ENCODE peak calls at places on chromosomes 13 and 19, in five cellular contexts. Q, P, M, S and J are unnamed samples.

GRCh38 chr13:73168226-73168992 is 109.6 kb downstream of the KLF5 start:
- DNase-seq in P (no peak), S (no peak), Q (no peak), M (no peak), J (no peak)

GRCh38 chr19:16814526-16815100 is 14.6 kb upstream of the SIN3B start:
- DNase-seq in M (no peak), Q (no peak), S (no peak), P (no peak), J (no peak)

GRCh38 chr13:45989607-45990006 is 62.9 kb downstream of the ZC3H13 start:
- DNase-seq in S (no peak), M (no peak), P (no peak), Q (no peak), J (no peak)

GRCh38 chr19:29855771-29856510 is 44.1 kb downstream of the CCNE1 start:
- DNase-seq in P (no peak), S (no peak), Q (no peak), M (no peak), J (peak; percentile 32)

GRCh38 chr13:100550433-100550832 is 38.2 kb downstream of the GGACT start:
- DNase-seq in Q (peak; percentile 47), M (no peak), S (peak; percentile 48), P (no peak), J (no peak)

GRCh38 chr13:60583196-60583908 is 186.3 kb downstream of the TDRD3 start:
- DNase-seq in S (no peak), Q (no peak), P (peak; percentile 74), M (no peak), J (no peak)

GRCh38 chr13:27770809-27771208 is 21.5 kb upstream of the GSX1 start:
- DNase-seq in S (peak; percentile 60), M (no peak), P (no peak), Q (no peak), J (no peak)

GRCh38 chr19:19335408-19336158 is 15.0 kb downstream of the MAU2 start:
- DNase-seq in Q (no peak), S (peak; percentile 30), M (peak; percentile 31), P (no peak), J (no peak)

GRCh38 chr19:57110592-57111328 is 9.0 kb upstream of the USP29 start:
- DNase-seq in M (no peak), P (no peak), Q (no peak), S (no peak), J (peak; percentile 15)

GRCh38 chr19:46579286-46579944 is 21.7 kb upstream of the CALM3 start:
- DNase-seq in P (no peak), S (no peak), Q (no peak), M (no peak), J (no peak)

GRCh38 chr19:54376610-54377009 is 11.9 kb upstream of the LAIR1 start:
- DNase-seq in P (no peak), S (no peak), Q (no peak), M (no peak), J (no peak)

GRCh38 chr13:75705395-75705794 is 69.3 kb downstream of the LMO7 start:
- DNase-seq in S (no peak), Q (no peak), P (no peak), M (no peak), J (no peak)

GRCh38 chr19:47111081-47111589 is 2.4 kb downstream of the ZC3H4 start:
- DNase-seq in M (no peak), P (no peak), S (peak; percentile 34), Q (peak; percentile 41), J (peak; percentile 71)

GRCh38 chr13:31943591-31943990 is 88.0 kb upstream of the FRY start:
- DNase-seq in P (no peak), Q (no peak), S (no peak), M (no peak), J (no peak)

GRCh38 chr19:49366110-49366509 is 2.4 kb downstream of the DKKL1 start:
- DNase-seq in P (no peak), Q (no peak), M (no peak), S (no peak), J (no peak)

GRCh38 chr19:38317104-38317612 is 1.4 kb upstream of the YIF1B start:
- DNase-seq in P (no peak), S (peak; percentile 15), M (no peak), Q (no peak), J (no peak)

GRCh38 chr19:15292847-15293582 is 39.3 kb downstream of the BRD4 start:
- DNase-seq in Q (no peak), S (peak; percentile 37), M (no peak), P (no peak), J (no peak)

GRCh38 chr19:46413262-46414031 is at the start of gene CCDC8:
- DNase-seq in S (peak; percentile 96), P (peak; percentile 41), Q (peak; percentile 97), M (peak; percentile 90), J (peak; percentile 95)

GRCh38 chr19:52992109-52993004 is 21.4 kb upstream of the ERVV-1 start:
- DNase-seq in P (no peak), Q (peak; percentile 43), M (peak; percentile 20), S (no peak), J (peak; percentile 74)

GRCh38 chr19:18743281-18743825 is 47.8 kb downstream of the COMP start:
- DNase-seq in Q (peak; percentile 84), P (no peak), M (no peak), S (peak; percentile 66), J (no peak)

GRCh38 chr19:3319643-3320353 is 46.6 kb upstream of the NFIC start:
- DNase-seq in P (no peak), S (no peak), Q (no peak), M (no peak), J (no peak)

GRCh38 chr13:72500851-72501250 is 226.6 kb downstream of the MZT1 start:
- DNase-seq in P (no peak), Q (no peak), M (no peak), S (no peak), J (no peak)

GRCh38 chr13:21583496-21583895 is 20.5 kb downstream of the MICU2 start:
- DNase-seq in Q (no peak), M (no peak), P (no peak), S (no peak), J (no peak)

GRCh38 chr13:44156294-44156658 is 217.3 kb upstream of the SERP2 start:
- DNase-seq in S (no peak), P (no peak), M (no peak), Q (no peak), J (no peak)

GRCh38 chr19:49362048-49362925 is at the start of gene TEAD2:
- DNase-seq in S (peak; percentile 66), M (peak; percentile 46), P (peak; percentile 69), Q (peak; percentile 90), J (peak; percentile 91)

GRCh38 chr13:37263881-37264280 is 158.4 kb upstream of the CSNK1A1L start:
- DNase-seq in Q (no peak), S (no peak), M (no peak), P (no peak), J (no peak)

GRCh38 chr13:28117689-28118377 is 17.5 kb upstream of the FLT3 start:
- DNase-seq in S (peak; percentile 39), P (peak; percentile 52), Q (peak; percentile 28), M (no peak), J (no peak)

GRCh38 chr19:6734096-6734696 is 3.2 kb downstream of the GPR108 start:
- DNase-seq in M (no peak), Q (no peak), S (no peak), P (no peak), J (no peak)

GRCh38 chr13:59982631-59983382 is 180.9 kb downstream of the DIAPH3 start:
- DNase-seq in S (no peak), Q (no peak), M (no peak), P (no peak), J (no peak)

DNA sequence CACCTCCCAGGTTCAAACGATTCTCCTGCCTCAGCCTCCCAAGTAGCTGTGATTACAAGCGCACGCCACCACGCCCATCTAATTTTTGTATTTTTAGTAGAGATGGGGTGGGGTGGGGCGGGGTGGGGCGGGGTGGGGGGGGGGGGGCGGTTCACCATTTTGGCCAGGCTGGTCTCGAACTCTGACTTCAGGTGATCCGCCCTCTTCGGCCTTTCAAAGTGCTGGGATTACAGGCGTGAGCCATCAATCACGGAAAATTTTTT is 541 bp upstream of the DPP9 start:
- DNase-seq in M (no peak), Q (no peak), S (no peak), P (no peak), J (no peak)
- H3K27ac ChIP-seq in M (peak overlapping the region; percentile 95), Q (peak overlapping the region; percentile 90), S (peak overlapping the region; percentile 91), P (peak overlapping the region; percentile 95), J (peak overlapping the region; percentile 82)

DNA sequence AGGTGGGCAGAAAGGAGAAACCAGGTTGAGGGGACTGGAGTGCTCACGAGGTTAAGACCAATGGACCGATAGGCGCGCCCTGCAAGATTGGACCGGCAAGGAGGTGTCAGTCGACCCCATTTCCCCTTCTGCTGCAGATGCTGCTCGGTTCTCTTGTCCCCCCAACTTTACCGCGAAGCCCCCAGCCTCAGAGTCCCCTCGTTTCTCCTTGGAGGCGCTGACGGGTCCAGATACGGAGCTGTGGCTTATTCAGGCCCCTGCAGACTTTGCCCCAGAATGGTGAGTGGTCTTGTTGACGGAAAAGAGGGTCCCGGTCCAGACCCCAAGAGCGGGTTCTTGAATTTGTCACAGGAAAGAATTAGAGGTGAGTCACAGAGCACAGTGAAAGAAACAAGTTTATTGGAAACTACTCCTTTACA is 522 bp downstream of the POLR1G start:
- DNase-seq in P (no peak), S (no peak), M (no peak), Q (no peak), J (no peak)
- TF ChIP-seq POLR2A in P (no peak), S (no peak), M (no peak), Q (no peak), J (no peak)

GRCh38 chr13:113898391-113898790 is 34.5 kb upstream of the GAS6 start:
- DNase-seq in P (no peak), M (peak; percentile 15), Q (no peak), S (no peak), J (no peak)

GRCh38 chr13:113900646-113901045 is 36.8 kb upstream of the GAS6 start:
- DNase-seq in P (no peak), S (no peak), M (peak; percentile 17), Q (no peak), J (no peak)

GRCh38 chr13:113895436-113895835 is 31.6 kb upstream of the GAS6 start:
- DNase-seq in M (no peak), P (no peak), S (no peak), Q (no peak), J (no peak)

GRCh38 chr13:113897966-113898365 is 34.1 kb upstream of the GAS6 start:
- DNase-seq in M (peak; percentile 12), S (no peak), P (no peak), Q (no peak), J (no peak)

GRCh38 chr13:113897161-113897560 is 33.3 kb upstream of the GAS6 start:
- DNase-seq in S (no peak), Q (no peak), P (no peak), M (peak; percentile 86), J (no peak)
- H3K27ac ChIP-seq in S (no peak overlapping the region), Q (no peak overlapping the region), P (no peak overlapping the region), M (peak overlapping the region; percentile 8), J (peak overlapping the region; percentile 60)

DNA sequence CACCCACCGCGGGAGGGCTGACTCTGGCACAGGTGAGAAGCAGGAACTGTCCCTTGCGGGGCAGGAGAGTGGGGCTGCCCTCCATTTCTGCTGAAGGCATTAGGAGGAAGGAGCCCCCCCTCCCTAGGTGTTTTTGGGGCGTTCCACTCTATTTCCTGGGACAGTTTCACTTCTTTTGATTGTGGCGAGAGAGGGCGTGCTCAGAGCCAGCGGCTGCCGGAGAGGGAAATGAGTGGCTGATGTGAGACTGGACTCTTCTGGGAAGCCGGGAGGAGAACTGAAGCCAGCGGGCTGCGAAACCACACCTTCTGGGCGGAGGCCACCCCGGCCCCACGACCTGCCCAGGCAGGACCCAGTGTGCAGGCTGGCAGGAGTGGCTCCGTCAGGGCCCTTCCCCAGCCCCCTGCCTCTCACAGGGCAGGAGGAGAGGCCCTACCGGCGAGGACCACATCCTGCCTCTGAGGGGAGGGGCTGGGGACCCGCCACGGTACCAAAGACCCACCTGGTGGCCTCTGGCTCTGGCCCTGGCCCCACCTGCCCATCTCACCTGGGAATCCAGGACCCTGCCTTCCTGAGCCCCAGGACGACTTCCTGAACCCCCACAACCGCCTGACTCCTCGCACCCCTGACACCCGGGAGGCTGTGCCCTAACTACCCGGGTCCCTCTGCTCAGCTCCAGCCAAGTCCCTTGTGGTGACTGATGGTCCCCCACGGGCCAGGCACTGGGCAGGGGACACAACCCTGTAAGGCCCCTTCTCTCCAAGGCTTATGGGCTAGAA is 25.9 kb downstream of the MPND start:
- DNase-seq in P (peak; percentile 44), Q (no peak), M (peak; percentile 65), S (peak; percentile 60), J (no peak)
- TF ChIP-seq POLR2A in P (no peak), Q (no peak), M (no peak), S (no peak), J (no peak)